ENCODE peak calls at places on chromosome 9, in five cellular contexts. F is NCI-H2081; D is A673; L is DMS 273 treated with DMSO at 0.1 percent for 48 hours; E is activated T-helper 1 cell treated with anti-CD3 and anti-CD28 coated beads, Interleukin-12 subunit alpha, Interleukin-12 subunit beta, Interleukin-2, Interleukin-4 antibody, amounts not matched to agents 30 ng/mL and 10 ng/mL and 1 ng/mL, durations not matched to agents 14 hours and 24 hours and 36 hours. B is an unnamed sample.

GRCh38 chr9:38030658-38031057 is 38.4 kb downstream of the SHB start:
- DNase-seq in F (no peak), D (no peak), L (no peak), E (no peak), B (no peak)

GRCh38 chr9:35079041-35079425 is 709 bp downstream of the FANCG start:
- DNase-seq in F (no peak), D (no peak), L (no peak), E (peak), B (no peak)

GRCh38 chr9:82604947-82605656 is 457.8 kb downstream of the RASEF start:
- DNase-seq in F (no peak), D (no peak), L (no peak), E (no peak), B (no peak)

GRCh38 chr9:13113201-13113600 is 166.3 kb downstream of the MPDZ start:
- DNase-seq in F (no peak), D (no peak), L (no peak), E (no peak), B (no peak)

GRCh38 chr9:95666785-95667155 is 150.0 kb upstream of the PTCH1 start:
- DNase-seq in F (no peak), D (no peak), L (no peak), E (no peak), B (no peak)

GRCh38 chr9:137273616-137274320 is 3.8 kb upstream of the TOR4A start:
- DNase-seq in F (peak), D (no peak), L (no peak), E (no peak), B (no peak)

GRCh38 chr9:124477211-124478013 is 27.2 kb downstream of the ADGRD2 start:
- DNase-seq in F (peak), D (peak), L (no peak), E (no peak), B (no peak)

GRCh38 chr9:95552814-95553546 is 36.2 kb upstream of the PTCH1 start:
- DNase-seq in F (no peak), D (no peak), L (no peak), E (no peak), B (no peak)

GRCh38 chr9:127767909-127768331 is 10.5 kb downstream of the SH2D3C start:
- DNase-seq in F (no peak), D (no peak), L (no peak), E (no peak), B (no peak)

GRCh38 chr9:121708768-121709488 is 57.5 kb downstream of the DAB2IP start:
- DNase-seq in F (no peak), D (no peak), L (no peak), E (no peak), B (no peak)

B was measured in GM12865.